ENCODE peak calls at places on chromosomes 4 and X, in five cellular contexts. M, T, Z, R and Y are unnamed samples.

GRCh38 chr4:165766018-165766417 is 107.0 kb upstream of the TLL1 start:
- DNase-seq in M (no peak), T (no peak), Z (no peak), R (no peak), Y (no peak)

GRCh38 chr4:119299221-119300071 is 22.5 kb downstream of the FABP2 start:
- DNase-seq in M (no peak), T (no peak), Z (peak), R (no peak), Y (peak)

GRCh38 chr4:111542056-111542455 is 603.2 kb upstream of the FAM241A start:
- DNase-seq in M (no peak), T (no peak), Z (no peak), R (no peak), Y (no peak)

GRCh38 chr4:136935305-136935704 is 597.0 kb downstream of the PCDH18 start:
- DNase-seq in M (no peak), T (no peak), Z (no peak), R (no peak), Y (no peak)

GRCh38 chrX:41946230-41946629 is 22.9 kb upstream of the CASK start:
- DNase-seq in M (no peak), T (no peak), Z (no peak), R (no peak), Y (no peak)

GRCh38 chr4:40502936-40503335 is 126.7 kb downstream of the RBM47 start:
- DNase-seq in M (no peak), T (no peak), Z (no peak), R (no peak), Y (no peak)

GRCh38 chr4:11050766-11051165 is 366.2 kb upstream of the CLNK start:
- DNase-seq in M (no peak), T (no peak), Z (no peak), R (peak), Y (no peak)

GRCh38 chrX:69231903-69232302 is 66.7 kb upstream of the PJA1 start:
- DNase-seq in M (no peak), T (no peak), Z (no peak), R (no peak), Y (no peak)

GRCh38 chrX:38561951-38562719 is 793 bp downstream of the TSPAN7 start:
- DNase-seq in M (peak), T (peak), Z (no peak), R (peak), Y (peak)

GRCh38 chr4:55765070-55765469 is 54.5 kb upstream of the EXOC1L start:
- DNase-seq in M (no peak), T (no peak), Z (no peak), R (no peak), Y (no peak)

GRCh38 chr4:15043226-15043625 is 40.9 kb downstream of the CPEB2 start:
- DNase-seq in M (no peak), T (no peak), Z (no peak), R (peak), Y (no peak)

GRCh38 chr4:184450743-184451142 is 23.6 kb downstream of the IRF2 start:
- DNase-seq in M (no peak), T (no peak), Z (no peak), R (no peak), Y (no peak)

GRCh38 chr4:153432971-153433752 is 33.0 kb upstream of the TMEM131L start:
- DNase-seq in M (peak), T (peak), Z (peak), R (no peak), Y (peak)

GRCh38 chrX:104315555-104315954 is 60.8 kb upstream of the ESX1 start:
- DNase-seq in M (no peak), T (no peak), Z (no peak), R (no peak), Y (no peak)

GRCh38 chr4:114599231-114600065 is 841 bp downstream of the UGT8 start:
- DNase-seq in M (no peak), T (peak), Z (peak), R (peak), Y (no peak)

GRCh38 chr4:154807042-154807630 is 26.1 kb downstream of the RBM46 start:
- DNase-seq in M (no peak), T (no peak), Z (peak), R (no peak), Y (peak)

GRCh38 chr4:119525005-119525749 is 103.4 kb downstream of the PDE5A start:
- DNase-seq in M (no peak), T (no peak), Z (no peak), R (no peak), Y (no peak)

GRCh38 chr4:5993876-5994811 is 24.1 kb downstream of the C4orf50 start:
- DNase-seq in M (no peak), T (no peak), Z (no peak), R (no peak), Y (no peak)

GRCh38 chr4:71907782-71908181 is 123.9 kb upstream of the GC start:
- DNase-seq in M (no peak), T (no peak), Z (no peak), R (no peak), Y (no peak)

GRCh38 chr4:158906073-158906472 is 137.2 kb downstream of the FNIP2 start:
- DNase-seq in M (no peak), T (no peak), Z (no peak), R (no peak), Y (peak)

GRCh38 chr4:55444822-55445221 is 49.1 kb downstream of the TMEM165 start:
- DNase-seq in M (no peak), T (no peak), Z (no peak), R (no peak), Y (peak)

GRCh38 chr4:52657630-52658501 is 1.2 kb downstream of the USP46 start:
- DNase-seq in M (no peak), T (no peak), Z (no peak), R (peak), Y (no peak)

GRCh38 chrX:111352424-111352823 is 59.6 kb downstream of the DCX start:
- DNase-seq in M (no peak), T (no peak), Z (peak), R (no peak), Y (no peak)

GRCh38 chrX:16845686-16846085 is 24.5 kb downstream of the RBBP7 start:
- DNase-seq in M (no peak), T (no peak), Z (no peak), R (no peak), Y (no peak)

GRCh38 chrX:65707153-65707552 is 39.7 kb downstream of the MSN start:
- DNase-seq in M (no peak), T (no peak), Z (no peak), R (no peak), Y (no peak)

GRCh38 chr4:105457997-105458396 is 15.9 kb downstream of the PPA2 start:
- DNase-seq in M (no peak), T (no peak), Z (no peak), R (no peak), Y (no peak)

GRCh38 chr4:15400911-15401671 is 26.7 kb upstream of the C1QTNF7 start:
- DNase-seq in M (no peak), T (peak), Z (peak), R (no peak), Y (peak)